ENCODE peak calls at places on chromosome 12, in ten cellular contexts. V is fibroblast of lung, G is COR-L47, E is breast epithelium, N is heart right ventricle, H is DMS153, A is ELR, S is D341Med, J is T-helper 2 cell, Y is HS-5. Z is an unnamed sample.
A peak's percentile ranks its signal among the peaks of the same experiment; 100 is the strongest.

GRCh38 chr12:53464685-53465084 is 12.8 kb downstream of the PCBP2 start:
- DNase-seq in S (no peak), A (no peak), V (no peak), G (no peak), N (no peak), J (no peak), E (no peak), H (no peak), Y (no peak), Z (no peak)

GRCh38 chr12:64320611-64321010 is 69.9 kb downstream of the C12orf56 start:
- DNase-seq in Y (no peak), S (no peak), G (no peak), H (no peak), N (no peak), E (no peak), J (no peak), A (no peak), V (no peak), Z (no peak)

GRCh38 chr12:83156800-83157199 is 470.1 kb downstream of the TMTC2 start:
- DNase-seq in H (no peak), S (no peak), J (no peak), E (no peak), Y (no peak), V (no peak), N (no peak), A (no peak), G (no peak), Z (no peak)

GRCh38 chr12:121770802-121771625 is 22.5 kb downstream of the RHOF start:
- DNase-seq in N (no peak), G (no peak), Y (no peak), V (no peak), E (no peak), S (no peak), J (no peak), H (no peak), A (no peak), Z (no peak)

GRCh38 chr12:54054442-54055332 is 1.1 kb downstream of the HOXC4 start:
- DNase-seq in N (no peak), Y (no peak), H (peak; percentile 39), A (no peak), S (no peak), G (no peak), V (no peak), E (no peak), J (no peak), Z (no peak)

GRCh38 chr12:132154941-132155770 is 10.9 kb downstream of the NOC4L start:
- DNase-seq in Y (no peak), N (peak; percentile 6), G (no peak), J (no peak), V (no peak), H (no peak), A (peak; percentile 32), E (no peak), S (no peak), Z (no peak)

GRCh38 chr12:80679346-80680131 is 27.9 kb upstream of the MYF6 start:
- DNase-seq in J (no peak), E (no peak), G (no peak), S (no peak), N (no peak), V (no peak), H (no peak), Y (no peak), A (no peak), Z (no peak)

GRCh38 chr12:131223791-131224567 is 270.3 kb downstream of the ADGRD1 start:
- DNase-seq in V (no peak), S (no peak), A (no peak), N (no peak), E (no peak), Y (no peak), H (no peak), J (no peak), G (no peak), Z (no peak)

Z was measured in Daoy.